ENCODE peak calls at places on chromosomes 13 and 19, in eight cellular contexts. S, V, B, R, J, X, H and Z are unnamed samples.

GRCh38 chr19:18711893-18712292 is 28.4 kb downstream of the CRTC1 start:
- DNase-seq in S (no peak), V (no peak), B (no peak), R (no peak), J (no peak), X (no peak), H (no peak), Z (no peak)

GRCh38 chr13:59408738-59409137 is 755.0 kb downstream of the DIAPH3 start:
- DNase-seq in S (no peak), V (no peak), B (no peak), R (no peak), J (no peak), X (no peak), H (no peak), Z (no peak)

GRCh38 chr13:75544681-75545333 is 4.8 kb upstream of the UCHL3 start:
- DNase-seq in S (no peak), V (peak), B (no peak), R (no peak), J (no peak), X (no peak), H (no peak), Z (no peak)

GRCh38 chr19:34794289-34794960 is 21.4 kb upstream of the ZNF599 start:
- DNase-seq in S (no peak), V (peak), B (no peak), R (no peak), J (no peak), X (no peak), H (no peak), Z (no peak)

GRCh38 chr19:4140237-4140711 is 13.2 kb upstream of the CREB3L3 start:
- DNase-seq in S (peak), V (peak), B (no peak), R (no peak), J (no peak), X (peak), H (no peak), Z (no peak)

GRCh38 chr13:75271851-75272250 is 210.1 kb downstream of the TBC1D4 start:
- DNase-seq in S (no peak), V (peak), B (no peak), R (no peak), J (no peak), X (no peak), H (no peak), Z (no peak)

GRCh38 chr13:26589754-26590153 is 32.3 kb downstream of the WASF3 start:
- DNase-seq in S (no peak), V (peak), B (no peak), R (no peak), J (no peak), X (no peak), H (no peak), Z (no peak)

GRCh38 chr19:46748325-46749109 is 2.3 kb upstream of the STRN4 start:
- DNase-seq in S (peak), V (peak), B (peak), R (peak), J (peak), X (peak), H (peak), Z (no peak)

GRCh38 chr13:36858285-36858684 is 39.3 kb downstream of the RFXAP start:
- DNase-seq in S (no peak), V (peak), B (no peak), R (no peak), J (no peak), X (no peak), H (no peak), Z (no peak)

GRCh38 chr13:46160474-46161066 is 21.4 kb downstream of the LCP1 start:
- DNase-seq in S (peak), V (peak), B (no peak), R (no peak), J (no peak), X (peak), H (no peak), Z (no peak)

GRCh38 chr13:94710881-94711560 is 1.3 kb downstream of the SOX21 start:
- DNase-seq in S (no peak), V (peak), B (no peak), R (no peak), J (no peak), X (no peak), H (peak), Z (no peak)

GRCh38 chr13:40063743-40064142 is 408.3 kb downstream of the COG6 start:
- DNase-seq in S (no peak), V (peak), B (no peak), R (no peak), J (no peak), X (no peak), H (no peak), Z (no peak)

GRCh38 chr19:49210108-49210900 is 52.7 kb downstream of the TRPM4 start:
- DNase-seq in S (peak), V (no peak), B (peak), R (no peak), J (no peak), X (peak), H (peak), Z (no peak)

GRCh38 chr13:19182536-19182935 is 912 bp upstream of the TUBA3C start:
- DNase-seq in S (no peak), V (no peak), B (no peak), R (no peak), J (no peak), X (no peak), H (no peak), Z (peak)

GRCh38 chr19:17470204-17470841 is at the start of gene SLC27A1:
- DNase-seq in S (peak), V (peak), B (peak), R (peak), J (peak), X (no peak), H (peak), Z (no peak)

GRCh38 chr19:29247912-29248311 is 35.0 kb upstream of the UQCRFS1 start:
- DNase-seq in S (no peak), V (no peak), B (no peak), R (no peak), J (no peak), X (no peak), H (no peak), Z (peak)

GRCh38 chr19:29876414-29876813 is 64.6 kb downstream of the CCNE1 start:
- DNase-seq in S (no peak), V (no peak), B (peak), R (no peak), J (no peak), X (no peak), H (no peak), Z (no peak)

GRCh38 chr13:44022196-44022595 is 142.5 kb downstream of the LACC1 start:
- DNase-seq in S (no peak), V (no peak), B (no peak), R (no peak), J (no peak), X (no peak), H (no peak), Z (no peak)

GRCh38 chr13:40974460-40975407 is 44.4 kb downstream of the ELF1 start:
- DNase-seq in S (peak), V (peak), B (no peak), R (no peak), J (no peak), X (no peak), H (no peak), Z (no peak)

GRCh38 chr13:97499181-97499580 is 65.2 kb downstream of the RAP2A start:
- DNase-seq in S (no peak), V (no peak), B (no peak), R (no peak), J (no peak), X (no peak), H (no peak), Z (no peak)

GRCh38 chr13:78660130-78660857 is 1.3 kb upstream of the OBI1 start:
- DNase-seq in S (peak), V (peak), B (no peak), R (no peak), J (no peak), X (no peak), H (no peak), Z (no peak)

GRCh38 chr13:84130739-84131138 is 248.5 kb upstream of the SLITRK1 start:
- DNase-seq in S (no peak), V (no peak), B (no peak), R (no peak), J (no peak), X (no peak), H (no peak), Z (no peak)

GRCh38 chr13:43664700-43665191 is 122.0 kb downstream of the ENOX1 start:
- DNase-seq in S (peak), V (peak), B (no peak), R (peak), J (no peak), X (no peak), H (no peak), Z (no peak)